ENCODE peak calls at places on chromosomes 6 and 20, in eight cellular contexts. A is H9; I is CD4-positive, CD25-positive, alpha-beta regulatory T cell; F is spleen; R is OCI-LY7; M is left ventricle myocardium inferior; J is cardiac muscle cell; Z is lower lobe of right lung. D is an unnamed sample.

GRCh38 chr6:17429381-17430061 is 36.1 kb downstream of the CAP2 start:
- DNase-seq in A (no peak), F (no peak), I (no peak), Z (no peak), R (no peak), M (no peak), J (no peak), D (no peak)

GRCh38 chr20:3307078-3307477 is 68.1 kb upstream of the SLC4A11 start:
- DNase-seq in R (no peak), I (no peak), Z (no peak), J (no peak), M (no peak), A (no peak), F (no peak), D (no peak)

GRCh38 chr20:21225215-21225947 is 77.8 kb upstream of the XRN2 start:
- DNase-seq in M (no peak), I (no peak), J (peak; percentile 42), Z (no peak), R (no peak), F (no peak), A (no peak), D (no peak)

GRCh38 chr20:56956536-56956935 is 309.9 kb downstream of the BMP7 start:
- DNase-seq in M (no peak), R (no peak), Z (no peak), I (no peak), J (no peak), F (no peak), A (no peak), D (no peak)

GRCh38 chr6:5787054-5787720 is 219.5 kb downstream of the NRN1 start:
- DNase-seq in A (no peak), R (no peak), I (no peak), M (no peak), J (no peak), Z (no peak), F (no peak), D (no peak)

GRCh38 chr20:18527339-18527738 is 19.6 kb downstream of the SEC23B start:
- DNase-seq in I (no peak), A (no peak), Z (no peak), M (no peak), F (no peak), J (no peak), R (no peak), D (no peak)

GRCh38 chr20:18986146-18986830 is 172.7 kb downstream of the SCP2D1 start:
- DNase-seq in Z (no peak), M (no peak), F (no peak), R (no peak), J (no peak), A (no peak), I (no peak), D (no peak)

GRCh38 chr20:33994624-33994913 is 858 bp downstream of the RALY start:
- DNase-seq in J (no peak), M (no peak), R (no peak), Z (no peak), A (no peak), F (no peak), I (no peak), D (no peak)

GRCh38 chr6:99905209-99906106 is 88.6 kb downstream of the MCHR2 start:
- DNase-seq in F (no peak), A (no peak), R (peak; percentile 42), J (peak; percentile 40), Z (no peak), I (peak; percentile 44), M (no peak), D (no peak)

GRCh38 chr20:23419657-23419994 is 1.7 kb downstream of the NAPB start:
- DNase-seq in Z (no peak), M (no peak), F (no peak), A (no peak), J (no peak), R (no peak), I (no peak), D (no peak)

GRCh38 chr6:98118357-98119045 is 715.9 kb upstream of the POU3F2 start:
- DNase-seq in F (no peak), Z (no peak), R (no peak), A (no peak), I (no peak), M (no peak), J (no peak), D (no peak)

GRCh38 chr20:32752458-32753250 is 9.4 kb upstream of the COMMD7 start:
- DNase-seq in Z (no peak), J (peak; percentile 50), M (no peak), F (no peak), A (no peak), R (no peak), I (no peak), D (no peak)

GRCh38 chr6:5201271-5201670 is 59.5 kb downstream of the LYRM4 start:
- DNase-seq in I (no peak), R (no peak), Z (no peak), J (no peak), F (no peak), M (no peak), A (no peak), D (no peak)

GRCh38 chr6:108690326-108691000 is 129.7 kb downstream of the FOXO3 start:
- DNase-seq in I (no peak), J (peak; percentile 53), A (no peak), Z (no peak), M (no peak), R (no peak), F (no peak), D (no peak)
- H3K27ac ChIP-seq in I (no peak overlapping the region), J (no peak overlapping the region), A (no peak overlapping the region), Z (no peak overlapping the region), M (peak overlapping the region; percentile 80), R (no peak overlapping the region), F (no peak overlapping the region), D (no peak overlapping the region)

DNA sequence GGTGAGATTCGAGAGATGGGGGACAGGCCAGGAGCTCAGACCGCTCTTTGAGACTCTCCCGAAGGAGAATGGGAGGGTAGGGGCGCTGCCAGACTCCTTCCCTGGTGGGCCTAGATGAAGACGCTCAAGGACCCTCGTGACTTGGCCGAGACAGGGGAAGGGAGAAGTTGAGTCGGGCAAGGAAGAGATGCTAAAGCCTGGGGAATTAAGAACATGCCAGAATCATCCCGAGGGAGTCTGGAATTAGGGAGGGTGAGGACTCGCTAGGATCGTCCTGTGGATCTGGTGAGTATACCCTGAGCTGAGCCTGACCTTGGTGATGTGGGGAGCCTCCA is 529 bp downstream of the UBE2C start:
- DNase-seq in F (no peak), Z (no peak), J (no peak), I (no peak), M (no peak), R (no peak), A (no peak), D (no peak)
- H3K27ac ChIP-seq in F (no peak overlapping the region), Z (no peak overlapping the region), J (peak overlapping the region; percentile 75), I (peak overlapping the region; percentile 14), M (no peak overlapping the region), R (peak overlapping the region; percentile 79), A (no peak overlapping the region), D (no peak overlapping the region)

GRCh38 chr20:38260378-38261053 is at the start of gene KIAA1755:
- DNase-seq in R (no peak), J (peak; percentile 36), I (no peak), M (peak; percentile 64), Z (no peak), A (peak; percentile 43), F (no peak), D (peak; percentile 72)
- H3K27ac ChIP-seq in R (no peak within 1 kb of the TSS), J (no peak within 1 kb of the TSS), I (no peak within 1 kb of the TSS), M (peak within 1 kb of the TSS; percentile 78), Z (peak within 1 kb of the TSS; percentile 24), A (no peak within 1 kb of the TSS), F (peak within 1 kb of the TSS; percentile 11), D (peak within 1 kb of the TSS; percentile 100)

GRCh38 chr6:133637874-133638273 is 251.0 kb upstream of the TCF21 start:
- DNase-seq in J (no peak), Z (no peak), F (no peak), A (peak; percentile 26), I (no peak), R (no peak), M (no peak), D (no peak)
- H3K27ac ChIP-seq in J (no peak overlapping the region), Z (no peak overlapping the region), F (no peak overlapping the region), A (no peak overlapping the region), I (no peak overlapping the region), R (no peak overlapping the region), M (no peak overlapping the region), D (no peak overlapping the region)

DNA sequence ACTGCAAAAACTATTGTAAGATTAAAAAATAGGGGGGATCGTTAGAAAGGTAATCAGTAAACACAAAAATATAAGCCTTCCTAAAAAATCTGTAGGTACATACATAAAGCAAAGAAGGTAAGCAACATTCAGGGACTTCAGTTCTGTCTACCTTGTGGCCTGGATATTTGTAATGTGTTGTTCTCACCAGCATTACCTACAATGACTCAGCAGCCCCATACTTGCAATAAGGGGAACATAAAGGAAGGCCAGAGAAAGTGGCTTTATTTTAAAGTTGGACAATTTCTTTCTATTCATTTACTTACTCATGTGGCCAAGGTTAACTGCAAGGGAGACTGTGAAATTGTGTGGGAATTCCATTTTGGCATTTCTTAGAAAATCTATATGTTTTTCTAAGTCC is 277.2 kb upstream of the PREP start:
- DNase-seq in Z (no peak), J (no peak), F (no peak), R (no peak), M (no peak), A (no peak), I (no peak), D (no peak)
- H3K27ac ChIP-seq in Z (no peak overlapping the region), J (no peak overlapping the region), F (no peak overlapping the region), R (no peak overlapping the region), M (no peak overlapping the region), A (no peak overlapping the region), I (no peak overlapping the region), D (no peak overlapping the region)

D was measured in substantia nigra.